ENCODE peak calls at places on chromosomes 7 and 10, in nine cellular contexts. E is Calu3, U is WTC11, W is RWPE1, I is psoas muscle, X is stomach, R is nephron progenitor cell, J is neural crest cell, C is GM20000. N is an unnamed sample.

GRCh38 chr7:105521027-105521730 is 892 bp downstream of the PUS7 start:
- DNase-seq in E (peak), U (peak), W (peak), I (peak), X (peak), R (peak), J (peak), C (peak), N (peak)

GRCh38 chr10:93445978-93446720 is 36.0 kb downstream of the MYOF start:
- DNase-seq in E (no peak), U (no peak), W (no peak), I (no peak), X (no peak), R (no peak), J (no peak), C (no peak), N (no peak)

GRCh38 chr7:7770228-7770627 is 51.8 kb upstream of the RPA3 start:
- DNase-seq in E (no peak), U (no peak), W (no peak), I (no peak), X (no peak), R (no peak), J (no peak), C (no peak), N (no peak)

GRCh38 chr7:21370283-21370982 is 57.5 kb upstream of the SP4 start:
- DNase-seq in E (no peak), U (no peak), W (no peak), I (no peak), X (no peak), R (no peak), J (no peak), C (no peak), N (no peak)

GRCh38 chr10:19421664-19422063 is 373.1 kb downstream of the MALRD1 start:
- DNase-seq in E (no peak), U (no peak), W (no peak), I (no peak), X (no peak), R (no peak), J (no peak), C (no peak), N (no peak)

GRCh38 chr7:31735991-31736982 is 49.3 kb downstream of the PPP1R17 start:
- DNase-seq in E (peak), U (peak), W (peak), I (no peak), X (peak), R (peak), J (peak), C (peak), N (peak)

GRCh38 chr10:43682956-43683355 is 34.3 kb upstream of the ZNF32 start:
- DNase-seq in E (no peak), U (no peak), W (no peak), I (no peak), X (no peak), R (no peak), J (no peak), C (no peak), N (no peak)

GRCh38 chr7:47291461-47292051 is 290.4 kb downstream of the TNS3 start:
- DNase-seq in E (peak), U (no peak), W (peak), I (no peak), X (no peak), R (no peak), J (no peak), C (peak), N (no peak)

GRCh38 chr7:114481995-114482394 is 67.4 kb downstream of the FOXP2 start:
- DNase-seq in E (no peak), U (no peak), W (peak), I (no peak), X (no peak), R (no peak), J (no peak), C (no peak), N (no peak)

GRCh38 chr10:36086976-36087726 is 445.1 kb upstream of the FZD8 start:
- DNase-seq in E (no peak), U (no peak), W (no peak), I (no peak), X (no peak), R (no peak), J (no peak), C (no peak), N (no peak)

GRCh38 chr10:122019414-122019975 is 30.5 kb downstream of the TACC2 start:
- DNase-seq in E (peak), U (peak), W (peak), I (peak), X (peak), R (peak), J (no peak), C (no peak), N (no peak)

GRCh38 chr7:18429547-18429946 is 66.0 kb upstream of the HDAC9 start:
- DNase-seq in E (no peak), U (no peak), W (peak), I (no peak), X (no peak), R (no peak), J (no peak), C (no peak), N (no peak)

GRCh38 chr10:90923111-90923731 is 2.3 kb upstream of the ANKRD1 start:
- DNase-seq in E (no peak), U (no peak), W (no peak), I (no peak), X (no peak), R (no peak), J (no peak), C (no peak), N (no peak)

GRCh38 chr10:90927293-90927692 is 6.4 kb upstream of the ANKRD1 start:
- DNase-seq in E (no peak), U (no peak), W (no peak), I (no peak), X (no peak), R (no peak), J (no peak), C (no peak), N (no peak)

GRCh38 chr10:90921906-90922305 is 1.0 kb upstream of the ANKRD1 start:
- DNase-seq in E (no peak), U (no peak), W (no peak), I (no peak), X (no peak), R (no peak), J (no peak), C (no peak), N (no peak)

GRCh38 chr10:90924552-90924951 is 3.7 kb upstream of the ANKRD1 start:
- DNase-seq in E (no peak), U (no peak), W (no peak), I (no peak), X (no peak), R (no peak), J (no peak), C (no peak), N (no peak)

DNA sequence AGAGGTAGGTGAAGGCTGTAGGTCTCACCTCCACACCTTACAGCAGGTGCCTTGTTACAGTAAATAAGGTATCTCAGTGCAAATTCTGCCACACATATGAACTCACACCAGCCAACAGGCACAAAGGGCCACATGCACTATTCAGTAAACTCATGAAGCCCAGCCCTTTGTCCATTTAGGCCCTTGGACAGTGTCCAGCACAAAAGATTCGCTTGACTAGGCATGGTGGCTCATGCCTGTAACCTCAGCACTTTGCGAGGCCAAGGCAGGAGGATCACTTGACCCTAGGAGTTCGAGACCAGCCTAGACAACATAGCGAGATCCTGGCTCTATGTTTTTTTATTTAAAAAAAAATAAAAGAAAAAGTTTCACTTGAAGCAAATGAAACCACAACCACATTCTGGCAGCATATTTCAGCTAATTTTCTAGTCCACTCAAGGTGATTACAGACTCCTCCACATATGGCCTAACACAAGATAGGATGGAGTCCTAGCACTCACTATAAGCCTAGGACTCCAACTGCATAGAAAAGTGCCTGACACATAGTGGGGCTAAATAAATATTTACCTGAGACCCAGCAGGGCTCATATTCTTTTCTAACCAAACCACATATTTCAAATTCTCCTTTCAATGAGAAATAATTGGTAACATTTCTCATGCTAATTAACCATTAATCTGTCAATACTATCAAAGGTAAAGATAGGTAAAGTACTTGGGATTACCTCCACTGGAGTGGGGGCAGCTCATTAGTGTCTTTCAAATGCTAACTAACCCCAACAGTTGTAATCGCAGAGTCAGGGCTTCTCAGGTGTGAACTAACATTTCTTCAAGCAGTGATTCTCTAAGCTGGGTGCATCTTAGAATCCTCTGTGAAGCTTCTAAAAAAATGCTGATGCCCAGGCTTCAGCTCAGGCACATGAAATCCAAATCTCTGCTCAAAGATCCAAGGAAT is 4.5 kb upstream of the ANKRD1 start:
- DNase-seq in E (no peak), U (peak), W (no peak), I (no peak), X (no peak), R (no peak), J (no peak), C (no peak), N (no peak)
- TF ChIP-seq CTCF in E (no peak), U (no peak), W (no peak), I (no peak), X (no peak), R (no peak), J (no peak), C (no peak), N (no peak)

GRCh38 chr7:19982841-19983835 is 209.7 kb upstream of the TMEM196 start:
- DNase-seq in E (peak), U (peak), W (no peak), I (no peak), X (no peak), R (peak), J (peak), C (no peak), N (peak)
- TF ChIP-seq CTCF in E (no peak), U (no peak), W (no peak), I (peak), X (no peak), R (peak), J (peak), C (peak), N (no peak)

DNA sequence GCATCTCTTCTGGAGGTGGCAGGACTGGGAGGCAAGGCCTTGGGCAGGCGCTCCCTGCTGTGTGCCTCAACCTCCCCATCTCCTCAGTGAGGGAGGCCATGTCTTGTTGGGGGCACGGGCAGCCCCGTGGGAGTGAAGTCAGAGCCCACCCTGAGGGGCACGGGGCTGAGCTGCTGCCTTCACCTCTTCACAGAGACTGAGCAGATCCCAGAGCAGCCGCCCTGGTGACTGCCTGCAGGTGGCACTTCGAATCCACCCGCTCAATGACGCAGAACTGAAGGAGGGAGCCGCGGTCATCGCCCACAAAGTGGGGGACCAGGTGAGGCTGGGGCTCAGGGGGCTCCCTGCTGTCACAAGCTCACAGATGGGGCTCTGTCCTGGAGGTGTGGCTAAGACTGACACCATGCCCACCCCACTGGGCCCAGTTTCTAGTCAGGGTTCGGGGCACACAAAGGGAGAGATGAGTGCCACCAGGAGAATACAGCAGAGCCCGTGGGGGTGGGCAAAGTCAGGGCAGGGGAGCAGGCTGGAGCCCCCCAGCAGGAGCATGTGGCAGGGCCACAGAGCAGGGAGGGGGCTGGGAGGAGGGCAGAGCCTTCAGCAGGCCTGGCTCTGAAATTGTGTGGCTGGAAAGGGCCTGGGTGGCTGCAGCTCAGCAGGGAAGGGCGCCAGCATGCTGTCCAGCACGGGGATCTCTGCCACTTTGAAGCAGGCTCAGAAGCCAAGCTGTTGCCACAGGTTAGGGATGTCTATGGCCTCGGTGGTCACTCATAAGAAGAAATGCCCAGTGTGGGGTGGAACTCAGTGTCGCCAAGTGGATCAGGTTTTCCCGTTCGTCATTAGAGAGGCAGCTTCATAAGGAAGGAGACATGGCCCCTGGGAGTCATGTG is 18.8 kb upstream of the CHST12 start:
- DNase-seq in E (no peak), U (no peak), W (no peak), I (peak), X (no peak), R (no peak), J (no peak), C (no peak), N (no peak)
- TF ChIP-seq CTCF in E (no peak), U (no peak), W (no peak), I (no peak), X (no peak), R (no peak), J (no peak), C (no peak), N (no peak)

GRCh38 chr10:73413528-73414229 is at the start of gene ANXA7:
- DNase-seq in E (peak), U (peak), W (peak), I (peak), X (peak), R (peak), J (peak), C (peak), N (peak)
- TF ChIP-seq CTCF in E (no peak), U (no peak), W (peak), I (peak), X (no peak), R (no peak), J (peak), C (no peak), N (no peak)

GRCh38 chr10:123154092-123154942 is at the start of gene BUB3:
- DNase-seq in E (peak), U (peak), W (peak), I (peak), X (peak), R (peak), J (peak), C (peak), N (peak)
- TF ChIP-seq CTCF in E (no peak), U (no peak), W (no peak), I (peak), X (no peak), R (no peak), J (peak), C (no peak), N (no peak)

GRCh38 chr10:78454123-78454645 is 420.5 kb downstream of the RPS24 start:
- DNase-seq in E (no peak), U (no peak), W (no peak), I (no peak), X (no peak), R (no peak), J (no peak), C (no peak), N (no peak)
- TF ChIP-seq CTCF in E (no peak), U (no peak), W (no peak), I (no peak), X (no peak), R (no peak), J (no peak), C (no peak), N (no peak)

GRCh38 chr10:6580279-6581029 is 378 bp upstream of the PRKCQ start:
- DNase-seq in E (peak), U (peak), W (peak), I (peak), X (peak), R (peak), J (peak), C (peak), N (peak)
- TF ChIP-seq CTCF in E (peak), U (peak), W (peak), I (peak), X (no peak), R (peak), J (peak), C (peak), N (peak)

GRCh38 chr7:96949766-96950165 is 55.6 kb upstream of the DLX6 start:
- DNase-seq in E (no peak), U (no peak), W (no peak), I (no peak), X (no peak), R (no peak), J (no peak), C (no peak), N (no peak)
- TF ChIP-seq CTCF in E (no peak), U (no peak), W (no peak), I (no peak), X (no peak), R (no peak), J (no peak), C (no peak), N (no peak)

GRCh38 chr10:73941300-73941699 is 30.4 kb downstream of the PLAU start:
- DNase-seq in E (no peak), U (no peak), W (no peak), I (no peak), X (no peak), R (no peak), J (no peak), C (no peak), N (no peak)
- TF ChIP-seq CTCF in E (no peak), U (no peak), W (no peak), I (no peak), X (no peak), R (no peak), J (no peak), C (no peak), N (no peak)

GRCh38 chr7:33108931-33109757 is at the start of gene RP9:
- DNase-seq in E (peak), U (peak), W (peak), I (peak), X (peak), R (peak), J (peak), C (peak), N (peak)
- TF ChIP-seq CTCF in E (peak), U (peak), W (peak), I (peak), X (no peak), R (peak), J (peak), C (peak), N (peak)

N was measured in glutamatergic neuron.